ENCODE peak calls at places on chromosomes 11 and 22, in seven cellular contexts. I is H1, A is SK-N-SH, V is GM12878, F is GM12892, D is K562, N is HepG2. J is an unnamed sample.

GRCh38 chr11:2270322-2271076 is at the start of gene ASCL2:
- DNase-seq in V (no peak), D (peak; percentile 38), I (no peak), A (peak; percentile 43), N (no peak), F (no peak), J (no peak)

GRCh38 chr11:44047931-44048431 is at the start of gene ACCSL:
- DNase-seq in D (no peak), I (no peak), A (no peak), F (no peak), N (no peak), V (no peak), J (no peak)

GRCh38 chr22:36756746-36757607 is 18.9 kb downstream of the IFT27 start:
- DNase-seq in N (no peak), F (no peak), D (no peak), I (no peak), A (no peak), V (no peak), J (no peak)

GRCh38 chr22:47561115-47561675 is 798.7 kb downstream of the TBC1D22A start:
- DNase-seq in I (no peak), N (no peak), D (no peak), V (no peak), A (no peak), F (no peak), J (no peak)

GRCh38 chr11:628056-628455 is 1.1 kb upstream of the SCT start:
- DNase-seq in I (peak; percentile 46), V (no peak), F (no peak), A (no peak), N (no peak), D (no peak), J (no peak)

GRCh38 chr11:80417681-80418080 is 976.9 kb upstream of the TENM4 start:
- DNase-seq in A (no peak), F (no peak), I (no peak), N (no peak), D (no peak), V (no peak), J (no peak)

GRCh38 chr11:116948375-116948774 is 111.0 kb upstream of the APOA1 start:
- DNase-seq in A (no peak), D (no peak), I (no peak), F (no peak), V (no peak), N (no peak), J (no peak)

GRCh38 chr11:69948256-69949141 is 129.3 kb upstream of the FGF3 start:
- DNase-seq in V (no peak), I (peak; percentile 71), A (peak; percentile 50), F (no peak), N (peak; percentile 35), D (peak; percentile 73), J (no peak)

GRCh38 chr11:2433106-2433925 is 11.0 kb downstream of the TRPM5 start:
- DNase-seq in D (no peak), V (no peak), I (no peak), N (no peak), A (no peak), F (no peak), J (no peak)

GRCh38 chr11:69360606-69361005 is 66.7 kb downstream of the MYEOV start:
- DNase-seq in I (peak; percentile 31), A (no peak), N (no peak), D (no peak), F (no peak), V (no peak), J (no peak)

GRCh38 chr11:121082670-121083069 is 18.4 kb upstream of the TECTA start:
- DNase-seq in F (no peak), A (no peak), I (peak; percentile 75), N (no peak), V (no peak), D (no peak), J (no peak)

GRCh38 chr11:60866911-60867870 is at the start of gene ZP1:
- DNase-seq in N (no peak), D (no peak), V (no peak), F (no peak), I (no peak), A (no peak), J (no peak)

GRCh38 chr11:113778111-113778910 is 1.3 kb upstream of the CLDN25 start:
- DNase-seq in N (peak; percentile 40), V (no peak), A (peak; percentile 58), I (no peak), F (no peak), D (no peak), J (no peak)

GRCh38 chr11:35211952-35212351 is 73.0 kb downstream of the CD44 start:
- DNase-seq in A (no peak), F (no peak), D (no peak), I (no peak), V (no peak), N (no peak), J (no peak)

GRCh38 chr22:21626735-21627469 is 2.9 kb downstream of the YDJC start:
- DNase-seq in I (no peak), V (no peak), D (no peak), A (no peak), N (no peak), F (no peak), J (no peak)

GRCh38 chr22:19143967-19144400 is 467 bp downstream of the ESS2 start:
- DNase-seq in V (no peak), A (no peak), F (no peak), I (no peak), N (no peak), D (peak; percentile 81), J (no peak)

GRCh38 chr11:134228625-134229024 is 4.2 kb downstream of the VPS26B start:
- DNase-seq in I (no peak), N (no peak), V (peak; percentile 83), A (no peak), F (no peak), D (no peak), J (peak; percentile 51)

GRCh38 chr22:39214006-39214382 is 30.8 kb downstream of the PDGFB start:
- DNase-seq in V (no peak), N (no peak), A (no peak), F (no peak), D (no peak), I (no peak), J (no peak)

GRCh38 chr11:10350341-10350740 is 45.5 kb downstream of the ADM start:
- DNase-seq in N (peak; percentile 77), F (no peak), D (no peak), A (no peak), I (no peak), V (no peak), J (no peak)

GRCh38 chr11:114166897-114167323 is 107.4 kb downstream of the ZBTB16 start:
- DNase-seq in D (no peak), V (no peak), F (no peak), N (no peak), A (no peak), I (no peak), J (no peak)

GRCh38 chr11:35235944-35236666 is 97.1 kb downstream of the CD44 start:
- DNase-seq in F (no peak), N (no peak), D (no peak), I (no peak), V (no peak), A (no peak), J (no peak)

GRCh38 chr11:31412946-31413345 is 43.3 kb downstream of the DNAJC24 start:
- DNase-seq in N (no peak), V (no peak), A (no peak), D (no peak), I (no peak), F (no peak), J (no peak)
- TF ChIP-seq TAF1 in N (no peak), V (no peak), A (no peak), D (no peak), I (no peak), F (no peak), J (no peak)

GRCh38 chr22:32329202-32329645 is 28.4 kb upstream of the RFPL3 start:
- DNase-seq in A (no peak), F (no peak), I (peak; percentile 20), V (no peak), N (no peak), D (no peak), J (no peak)
- TF ChIP-seq TAF1 in A (no peak), F (no peak), I (no peak), V (no peak), N (no peak), D (no peak), J (no peak)

GRCh38 chr22:44338906-44339305 is 26.2 kb upstream of the SHISAL1 start:
- DNase-seq in I (no peak), D (no peak), A (no peak), F (no peak), V (no peak), N (no peak), J (no peak)

GRCh38 chr22:44336962-44337657 is 24.4 kb upstream of the SHISAL1 start:
- DNase-seq in N (no peak), I (no peak), V (no peak), A (no peak), D (no peak), F (no peak), J (no peak)

GRCh38 chr22:44335903-44336803 is 23.4 kb upstream of the SHISAL1 start:
- DNase-seq in I (no peak), D (no peak), N (no peak), A (no peak), F (no peak), V (no peak), J (no peak)

GRCh38 chr22:44338183-44338812 is 25.5 kb upstream of the SHISAL1 start:
- DNase-seq in D (no peak), I (no peak), A (no peak), N (no peak), V (no peak), F (no peak), J (no peak)

DNA sequence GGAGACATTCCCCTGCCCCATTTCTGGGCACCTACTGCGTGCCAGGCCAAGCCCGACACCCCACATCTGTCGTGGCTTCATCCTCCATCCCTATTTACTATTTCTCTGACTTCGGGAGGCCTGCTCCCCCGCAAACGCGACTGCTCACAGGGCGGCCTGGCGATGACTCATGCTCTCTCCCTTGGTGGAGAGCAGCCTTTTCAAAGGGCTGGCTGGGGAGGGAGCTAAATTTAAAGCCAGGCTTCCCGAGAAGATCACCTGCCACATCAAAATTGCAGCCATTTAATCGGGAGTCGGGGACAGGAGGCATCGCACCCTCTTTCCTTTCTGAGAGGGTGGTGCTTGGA is 24.9 kb upstream of the SHISAL1 start:
- DNase-seq in A (no peak), V (no peak), F (no peak), I (no peak), D (peak; percentile 38), N (no peak), J (no peak)
- TF ChIP-seq TAF1 in A (no peak), V (no peak), F (no peak), I (no peak), D (no peak), N (no peak), J (no peak)

DNA sequence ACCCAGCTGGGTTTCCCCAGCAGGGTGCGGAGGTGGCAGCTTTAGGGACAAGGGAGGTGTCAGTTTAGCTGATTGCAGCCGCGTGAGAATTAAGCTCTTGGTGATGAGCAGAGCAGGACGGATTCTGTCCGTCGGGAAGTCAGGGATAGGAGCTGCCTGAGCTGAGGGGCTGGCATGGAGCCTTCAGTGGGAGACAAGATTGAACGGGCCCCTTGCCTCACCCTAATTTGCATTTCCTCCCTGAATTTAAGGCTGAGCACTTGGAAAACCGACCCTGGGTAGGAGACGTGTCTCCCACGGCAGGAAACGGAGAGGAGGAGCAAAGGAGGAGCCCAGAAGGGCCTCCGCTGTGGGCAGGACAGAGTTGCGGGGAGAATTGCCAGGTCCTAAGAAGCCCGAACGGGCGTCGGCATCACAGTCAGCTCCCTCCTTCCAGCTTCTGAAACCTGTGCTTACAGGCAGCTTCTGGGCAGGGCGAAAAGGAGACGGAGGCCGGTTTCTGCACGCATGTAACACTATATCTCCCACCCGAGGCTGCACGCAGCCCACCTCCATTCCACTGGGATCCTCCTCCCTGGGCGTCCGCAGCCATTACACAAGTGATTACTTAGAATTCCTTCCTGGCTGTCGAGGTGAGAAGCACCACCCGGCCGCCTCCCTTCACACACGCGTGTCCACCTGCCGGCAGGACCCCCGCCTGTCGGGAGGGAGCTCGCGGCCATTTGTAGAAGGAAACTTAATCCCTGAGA is 345.8 kb downstream of the BRD1 start:
- DNase-seq in F (no peak), I (no peak), V (no peak), A (no peak), N (no peak), D (no peak), J (no peak)
- TF ChIP-seq TAF1 in F (no peak), I (no peak), V (no peak), A (no peak), N (no peak), D (no peak), J (no peak)

J was measured in GM12891.